ENCODE peak calls at places on chromosome 22, in ten cellular contexts. X is SW480; V is ecto neural progenitor cell; E is amygdala; K is anterior cingulate cortex; D is NCI-H774; R is T-helper 2 cell; W is GM12892; O is effector memory CD8-positive, alpha-beta T cell; C is right atrium auricular region. I is an unnamed sample.

GRCh38 chr22:43945632-43946390 is 9.4 kb upstream of the SAMM50 start:
- DNase-seq in R (peak), E (no peak), W (peak), C (no peak), K (peak), V (peak), O (peak), D (peak), X (peak), I (peak)

GRCh38 chr22:20433686-20434241 is 3.9 kb downstream of the SCARF2 start:
- DNase-seq in E (no peak), R (no peak), D (no peak), V (no peak), O (no peak), C (no peak), K (no peak), X (no peak), W (no peak), I (no peak)

GRCh38 chr22:25629613-25630012 is 65.1 kb downstream of the GRK3 start:
- DNase-seq in K (no peak), E (no peak), R (no peak), O (no peak), C (no peak), W (no peak), X (no peak), D (no peak), V (no peak), I (no peak)

GRCh38 chr22:34303656-34304055 is 383.4 kb upstream of the LARGE1 start:
- DNase-seq in D (no peak), K (no peak), R (no peak), X (no peak), C (no peak), V (no peak), E (no peak), O (no peak), W (no peak), I (no peak)

GRCh38 chr22:36936362-36937116 is 23.1 kb downstream of the CSF2RB start:
- DNase-seq in R (no peak), W (no peak), K (no peak), V (no peak), E (no peak), C (no peak), X (no peak), D (no peak), O (no peak), I (no peak)

GRCh38 chr22:40635940-40636379 is 559 bp downstream of the MRTFA start:
- DNase-seq in E (peak), V (no peak), C (peak), X (no peak), W (no peak), R (no peak), K (no peak), D (no peak), O (peak), I (no peak)

GRCh38 chr22:35987994-35988393 is 40.6 kb downstream of the RBFOX2 start:
- DNase-seq in R (no peak), K (no peak), V (no peak), C (no peak), X (no peak), W (no peak), E (no peak), D (no peak), O (no peak), I (no peak)

GRCh38 chr22:43393132-43393844 is 18.5 kb upstream of the MPPED1 start:
- DNase-seq in E (no peak), K (no peak), X (no peak), D (no peak), O (no peak), V (no peak), R (no peak), W (no peak), C (no peak), I (no peak)

GRCh38 chr22:42862045-42862734 is 5.1 kb upstream of the ARFGAP3 start:
- DNase-seq in O (no peak), W (no peak), V (no peak), C (no peak), X (peak), K (no peak), R (no peak), E (no peak), D (no peak), I (no peak)

GRCh38 chr22:19173047-19174035 is 5.2 kb downstream of the SLC25A1 start:
- DNase-seq in V (no peak), C (no peak), W (no peak), X (no peak), K (no peak), O (no peak), D (no peak), E (no peak), R (no peak), I (no peak)

GRCh38 chr22:44526431-44527115 is 28.5 kb upstream of the RTL6 start:
- DNase-seq in X (no peak), W (no peak), K (no peak), C (peak), E (no peak), D (peak), V (no peak), R (no peak), O (no peak), I (no peak)

GRCh38 chr22:48210812-48211211 is 1448.4 kb downstream of the TBC1D22A start:
- DNase-seq in R (no peak), E (no peak), D (no peak), X (no peak), O (no peak), C (no peak), K (no peak), V (no peak), W (no peak), I (no peak)

GRCh38 chr22:49365910-49366309 is 461.8 kb downstream of the BRD1 start:
- DNase-seq in K (no peak), O (no peak), W (no peak), E (no peak), D (peak), R (no peak), V (no peak), C (no peak), X (no peak), I (no peak)

GRCh38 chr22:30424471-30425326 is 869 bp upstream of the MTFP1 start:
- DNase-seq in W (no peak), O (no peak), K (peak), R (no peak), X (peak), D (peak), C (no peak), E (no peak), V (peak), I (no peak)

GRCh38 chr22:19527861-19528417 is 3.7 kb upstream of the CLDN5 start:
- DNase-seq in E (no peak), C (no peak), X (peak), K (no peak), O (no peak), W (no peak), R (no peak), D (no peak), V (no peak), I (no peak)

GRCh38 chr22:31436132-31436531 is 36.7 kb downstream of the DRG1 start:
- DNase-seq in D (no peak), R (no peak), K (no peak), W (no peak), V (no peak), X (no peak), E (no peak), C (no peak), O (no peak), I (no peak)

I was measured in tibial artery.